ENCODE peak calls at places on chromosomes 11 and 22, in eight cellular contexts. P is lower leg skin, A is AG09309, O is astrocyte of the cerebellum, I is neural crest cell, G is choroid plexus epithelial cell, X is HCT116, H is brain microvascular endothelial cell. Z is an unnamed sample.
A peak's percentile ranks its signal among the peaks of the same experiment; 100 is the strongest.

GRCh38 chr11:78727816-78728215 is 153.2 kb upstream of the NARS2 start:
- DNase-seq in I (no peak), P (no peak), H (no peak), G (no peak), X (no peak), A (no peak), O (no peak), Z (no peak)

GRCh38 chr11:110509485-110509884 is 79.7 kb downstream of the FDX1 start:
- DNase-seq in G (no peak), A (no peak), O (no peak), X (no peak), H (no peak), P (no peak), I (no peak), Z (no peak)

GRCh38 chr22:25930710-25931353 is 188.8 kb downstream of the MYO18B start:
- DNase-seq in G (no peak), H (no peak), P (no peak), I (no peak), O (no peak), A (no peak), X (no peak), Z (no peak)

GRCh38 chr11:64562723-64563351 is 28.2 kb upstream of the SLC22A12 start:
- DNase-seq in H (no peak), X (no peak), A (no peak), G (no peak), P (no peak), O (no peak), I (no peak), Z (no peak)

GRCh38 chr22:23293720-23294119 is 113.4 kb downstream of the BCR start:
- DNase-seq in G (no peak), O (no peak), A (no peak), P (no peak), I (no peak), H (no peak), X (no peak), Z (no peak)

GRCh38 chr11:106585061-106585460 is 433.2 kb downstream of the GUCY1A2 start:
- DNase-seq in O (no peak), H (peak; percentile 45), A (peak; percentile 38), G (peak; percentile 79), P (no peak), X (no peak), I (no peak), Z (no peak)

GRCh38 chr11:39365809-39366436 is 2093.5 kb downstream of the LRRC4C start:
- DNase-seq in A (no peak), H (no peak), X (no peak), O (peak; percentile 5), I (no peak), P (no peak), G (peak; percentile 49), Z (no peak)

GRCh38 chr11:107405260-107405659 is 52.4 kb downstream of the CWF19L2 start:
- DNase-seq in A (no peak), H (no peak), P (no peak), G (no peak), I (no peak), X (no peak), O (no peak), Z (no peak)

GRCh38 chr11:37946155-37946766 is 1348.2 kb upstream of the RAG2 start:
- DNase-seq in X (no peak), H (peak; percentile 62), G (peak; percentile 78), I (peak; percentile 30), P (no peak), O (peak; percentile 32), A (no peak), Z (no peak)

GRCh38 chr22:50250555-50251471 is at the start of gene HDAC10:
- DNase-seq in G (peak; percentile 82), A (no peak), O (no peak), I (peak; percentile 65), P (peak; percentile 63), X (no peak), H (peak; percentile 67), Z (peak; percentile 92)

GRCh38 chr11:1384206-1384965 is 5.3 kb upstream of the BRSK2 start:
- DNase-seq in O (no peak), G (no peak), H (no peak), A (no peak), X (no peak), P (no peak), I (no peak), Z (no peak)

GRCh38 chr22:41301085-41302015 is at the start of gene ZC3H7B:
- DNase-seq in X (no peak), I (peak; percentile 71), A (no peak), P (peak; percentile 59), G (peak; percentile 86), O (peak; percentile 36), H (peak; percentile 67), Z (peak; percentile 94)
- TF ChIP-seq CTCF in X (peak; percentile 52), I (peak; percentile 63), A (peak; percentile 60), P (no peak), G (peak; percentile 71), O (peak; percentile 60), H (peak; percentile 72), Z (peak; percentile 65)

DNA sequence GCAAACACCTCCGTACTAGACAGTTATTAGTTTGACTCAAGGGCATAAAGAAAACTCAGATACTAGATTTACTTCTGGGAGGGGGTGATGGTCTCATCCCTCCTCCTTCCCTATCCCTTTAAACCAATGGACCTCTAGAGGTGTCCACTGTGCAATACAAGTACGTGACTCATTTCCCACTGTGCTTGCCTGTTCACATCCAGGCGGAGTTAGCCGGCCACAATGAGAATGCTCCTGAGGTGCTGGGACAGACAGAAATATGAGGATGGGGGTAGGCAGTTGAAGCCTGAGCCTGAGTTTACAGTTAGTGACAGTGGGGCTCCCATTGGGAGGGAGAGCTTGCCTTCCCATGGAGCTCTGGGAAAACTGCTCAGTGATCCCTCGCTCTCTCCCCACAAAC is 8.4 kb upstream of the PMM1 start:
- DNase-seq in P (no peak), X (no peak), O (peak; percentile 42), G (peak; percentile 87), H (peak; percentile 86), I (no peak), A (no peak), Z (no peak)
- TF ChIP-seq CTCF in P (no peak), X (no peak), O (no peak), G (peak; percentile 16), H (peak; percentile 27), I (no peak), A (no peak), Z (no peak)

GRCh38 chr22:19085233-19086043 is 36.8 kb downstream of the DGCR2 start:
- DNase-seq in G (peak; percentile 65), H (peak; percentile 25), P (no peak), X (no peak), A (no peak), O (peak; percentile 18), I (peak; percentile 6), Z (no peak)
- TF ChIP-seq CTCF in G (peak; percentile 71), H (peak; percentile 66), P (no peak), X (peak; percentile 58), A (peak; percentile 49), O (peak; percentile 58), I (peak; percentile 43), Z (peak; percentile 62)

GRCh38 chr11:84526250-84526649 is 1100.9 kb downstream of the DLG2 start:
- DNase-seq in O (no peak), P (no peak), I (no peak), A (no peak), X (no peak), H (no peak), G (no peak), Z (no peak)
- TF ChIP-seq CTCF in O (no peak), P (no peak), I (no peak), A (no peak), X (no peak), H (no peak), G (no peak), Z (no peak)

GRCh38 chr22:17268501-17269223 is 49.4 kb upstream of the ADA2 start:
- DNase-seq in X (no peak), H (no peak), O (no peak), I (no peak), A (no peak), G (peak; percentile 15), P (no peak), Z (no peak)
- TF ChIP-seq CTCF in X (peak; percentile 31), H (peak; percentile 6), O (peak; percentile 10), I (peak; percentile 31), A (no peak), G (peak; percentile 39), P (no peak), Z (no peak)

DNA sequence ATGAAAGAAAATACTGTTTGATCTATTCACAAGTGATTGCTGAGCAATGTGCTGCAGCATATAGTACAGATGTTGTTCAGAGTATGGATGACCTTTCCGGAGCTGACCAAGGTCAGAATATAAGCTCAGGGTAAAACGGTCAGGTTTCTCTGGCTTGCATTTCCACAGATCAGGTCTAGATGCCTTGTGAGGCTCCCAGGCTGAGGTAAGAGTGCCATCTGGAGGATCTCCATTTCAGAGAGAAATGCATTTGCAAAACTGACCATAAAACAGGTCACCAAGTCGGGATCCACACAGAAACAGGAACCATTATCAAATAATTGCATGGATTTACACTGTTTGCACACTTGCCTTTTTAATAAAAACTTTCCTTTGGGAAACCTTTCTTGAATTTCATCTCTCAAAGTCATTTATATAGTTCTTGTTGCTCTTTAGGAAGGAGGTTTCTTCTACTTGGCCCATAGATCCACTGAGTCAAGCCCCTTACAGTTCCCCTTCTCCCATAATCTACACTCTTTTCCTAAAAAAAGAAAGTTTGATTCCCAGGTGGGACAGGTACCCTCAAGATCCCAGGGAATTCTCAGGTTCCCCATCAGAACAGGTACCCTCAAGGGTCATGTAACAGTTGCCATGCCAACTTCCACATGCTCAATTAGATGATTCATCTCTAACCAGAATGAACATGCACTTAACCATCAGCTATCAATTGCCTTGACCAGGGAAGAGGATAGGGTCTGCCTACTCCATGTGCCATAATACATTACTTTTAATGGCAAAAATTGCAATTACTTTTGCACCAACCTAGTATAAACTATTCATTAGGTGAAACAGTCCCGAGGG is 25.0 kb upstream of the TMPRSS5 start:
- DNase-seq in X (peak; percentile 39), I (peak; percentile 19), O (peak; percentile 73), G (peak; percentile 87), A (peak; percentile 33), P (no peak), H (peak; percentile 67), Z (no peak)
- TF ChIP-seq CTCF in X (peak; percentile 34), I (peak; percentile 75), O (peak; percentile 83), G (peak; percentile 87), A (peak; percentile 81), P (no peak), H (peak; percentile 79), Z (peak; percentile 81)